ENCODE peak calls at places on chromosomes 6 and 20, in eight cellular contexts. Q is mesothelial cell of epicardium; S is pancreas; C is neural crest cell; Z is CD4-positive, alpha-beta T cell; I is tibial nerve; O is cardiac fibroblast; P is psoas muscle. R is an unnamed sample.
A peak's percentile ranks its signal among the peaks of the same experiment; 100 is the strongest.

GRCh38 chr20:58851221-58851968 is 693 bp upstream of the GNAS-AS1 start:
- DNase-seq in I (no peak), S (no peak), O (peak; percentile 24), P (no peak), C (no peak), Z (no peak), Q (no peak), R (no peak)

GRCh38 chr20:61561111-61561830 is 309.2 kb downstream of the CDH4 start:
- DNase-seq in C (no peak), I (no peak), O (no peak), S (no peak), Q (no peak), P (no peak), Z (no peak), R (no peak)

GRCh38 chr20:23435675-23436539 is 3.6 kb upstream of the CSTL1 start:
- DNase-seq in C (no peak), Q (no peak), I (peak; percentile 59), S (peak; percentile 67), O (no peak), P (no peak), Z (no peak), R (no peak)

GRCh38 chr6:142846883-142847287 is 98.1 kb downstream of the HIVEP2 start:
- DNase-seq in C (no peak), S (no peak), Z (no peak), Q (no peak), O (peak; percentile 96), P (peak; percentile 57), I (no peak), R (peak; percentile 33)

GRCh38 chr6:50711686-50712085 is 1.6 kb upstream of the TFAP2D start:
- DNase-seq in P (no peak), O (no peak), I (no peak), Z (no peak), Q (no peak), C (no peak), S (no peak), R (no peak)

GRCh38 chr6:144879436-144879835 is 594.3 kb downstream of the UTRN start:
- DNase-seq in S (no peak), P (no peak), Z (no peak), I (no peak), Q (no peak), C (no peak), O (no peak), R (no peak)

GRCh38 chr20:1267809-1268374 is 1.8 kb downstream of the SNPH start:
- DNase-seq in P (no peak), I (no peak), C (no peak), Z (no peak), S (no peak), Q (no peak), O (no peak), R (no peak)

GRCh38 chr6:169034523-169035167 is 219.0 kb downstream of the THBS2 start:
- DNase-seq in Z (no peak), Q (no peak), I (no peak), C (no peak), P (no peak), O (peak; percentile 16), S (no peak), R (no peak)

GRCh38 chr6:108156180-108156937 is 9.5 kb upstream of the NR2E1 start:
- DNase-seq in I (no peak), S (no peak), Q (no peak), O (no peak), P (no peak), C (no peak), Z (no peak), R (no peak)

GRCh38 chr6:166331503-166332133 is 10.7 kb downstream of the SFT2D1 start:
- DNase-seq in Z (no peak), S (no peak), O (no peak), I (no peak), Q (no peak), C (no peak), P (no peak), R (no peak)

GRCh38 chr6:157840261-157840660 is 17.2 kb downstream of the SNX9 start:
- DNase-seq in Q (no peak), P (no peak), C (no peak), S (no peak), O (no peak), Z (no peak), I (no peak), R (no peak)

GRCh38 chr6:130520235-130520634 is 154.4 kb downstream of the TMEM200A start:
- DNase-seq in Q (no peak), Z (no peak), I (no peak), C (no peak), P (no peak), S (no peak), O (no peak), R (no peak)

GRCh38 chr6:29967379-29968010 is 25.2 kb downstream of the HLA-A start:
- DNase-seq in O (no peak), P (no peak), S (peak; percentile 70), C (no peak), Q (no peak), Z (no peak), I (no peak), R (no peak)

GRCh38 chr6:34462561-34462971 is 3.3 kb upstream of the PACSIN1 start:
- DNase-seq in I (no peak), O (peak; percentile 20), P (no peak), C (peak; percentile 10), Z (no peak), Q (no peak), S (no peak), R (no peak)

GRCh38 chr6:79617521-79617941 is 13.6 kb upstream of the SH3BGRL2 start:
- DNase-seq in C (no peak), S (no peak), Z (no peak), Q (no peak), I (no peak), P (no peak), O (no peak), R (no peak)

DNA sequence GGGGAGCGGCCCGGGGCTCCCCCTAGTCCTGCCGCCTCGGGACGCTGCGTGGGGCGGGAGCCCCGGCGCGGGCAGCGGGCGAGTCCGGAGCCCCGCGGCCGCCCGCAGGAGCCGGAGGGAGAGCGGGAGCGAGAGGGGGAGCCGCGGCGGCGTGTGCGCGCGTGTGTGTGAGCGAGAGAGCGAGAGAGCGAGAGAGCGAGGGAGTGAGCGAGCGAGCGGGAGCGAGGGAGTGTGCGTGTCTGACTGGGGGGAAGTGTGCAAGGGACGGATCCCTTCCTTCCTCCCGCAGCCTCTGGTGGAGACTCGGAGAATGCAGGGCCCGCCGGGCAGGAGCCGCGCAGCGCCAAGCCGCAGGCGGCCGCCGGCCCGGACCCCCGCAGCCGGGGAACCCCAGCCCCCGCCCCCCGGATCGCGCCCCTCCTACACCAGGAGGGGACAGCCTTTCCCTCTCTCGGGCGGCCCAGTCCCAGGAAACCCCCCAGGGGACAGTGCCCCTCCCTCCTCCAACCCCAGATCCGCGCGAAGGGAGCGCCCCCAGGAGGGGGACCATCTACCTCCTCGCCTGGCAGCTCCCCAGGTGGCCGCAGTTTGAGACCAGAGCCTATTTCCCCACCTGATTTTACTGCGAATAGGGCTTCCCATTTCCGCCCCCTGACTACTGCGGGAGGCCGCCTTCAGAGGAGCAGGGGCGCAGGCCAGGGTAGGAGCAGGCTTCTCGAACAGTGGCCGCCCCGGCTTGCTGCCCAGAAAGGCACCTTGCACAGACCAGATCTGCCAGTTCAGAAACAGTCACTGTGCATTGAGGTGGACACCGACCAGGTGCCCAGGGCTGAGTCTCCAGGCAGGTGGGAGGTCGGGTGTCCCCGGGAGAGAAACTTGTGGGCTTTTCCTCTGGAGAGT is at the start of gene CDH22:
- DNase-seq in P (peak; percentile 55), I (no peak), S (peak; percentile 52), O (peak; percentile 30), Z (peak; percentile 15), C (peak; percentile 57), Q (peak; percentile 70), R (no peak)
- TF ChIP-seq CTCF in P (peak; percentile 39), I (peak; percentile 65), S (peak; percentile 34), O (peak; percentile 24), Z (no peak), C (peak; percentile 63), Q (peak; percentile 39), R (peak; percentile 26)

GRCh38 chr6:122770835-122771601 is 8.5 kb upstream of the FABP7 start:
- DNase-seq in S (peak; percentile 40), O (no peak), P (no peak), Q (no peak), Z (no peak), I (no peak), C (no peak), R (no peak)
- TF ChIP-seq CTCF in S (no peak), O (no peak), P (no peak), Q (no peak), Z (no peak), I (no peak), C (no peak), R (no peak)

GRCh38 chr20:19791887-19792286 is 33.8 kb downstream of the RIN2 start:
- DNase-seq in O (no peak), P (no peak), C (no peak), S (no peak), Q (no peak), I (no peak), Z (no peak), R (no peak)

GRCh38 chr20:19789446-19789845 is 31.4 kb downstream of the RIN2 start:
- DNase-seq in P (no peak), O (peak; percentile 13), Z (no peak), I (no peak), S (no peak), C (no peak), Q (no peak), R (no peak)

GRCh38 chr20:19786311-19786710 is 28.3 kb downstream of the RIN2 start:
- DNase-seq in Z (no peak), Q (no peak), P (peak; percentile 44), I (peak; percentile 26), O (peak; percentile 96), S (no peak), C (no peak), R (no peak)

GRCh38 chr20:19787366-19787765 is 29.3 kb downstream of the RIN2 start:
- DNase-seq in Q (no peak), O (no peak), Z (no peak), P (no peak), S (no peak), I (no peak), C (no peak), R (no peak)

GRCh38 chr20:19789009-19789408 is 31.0 kb downstream of the RIN2 start:
- DNase-seq in O (no peak), S (no peak), P (no peak), I (no peak), Z (no peak), C (no peak), Q (no peak), R (no peak)
- TF ChIP-seq CTCF in O (no peak), S (no peak), P (no peak), I (no peak), Z (no peak), C (no peak), Q (no peak), R (no peak)

DNA sequence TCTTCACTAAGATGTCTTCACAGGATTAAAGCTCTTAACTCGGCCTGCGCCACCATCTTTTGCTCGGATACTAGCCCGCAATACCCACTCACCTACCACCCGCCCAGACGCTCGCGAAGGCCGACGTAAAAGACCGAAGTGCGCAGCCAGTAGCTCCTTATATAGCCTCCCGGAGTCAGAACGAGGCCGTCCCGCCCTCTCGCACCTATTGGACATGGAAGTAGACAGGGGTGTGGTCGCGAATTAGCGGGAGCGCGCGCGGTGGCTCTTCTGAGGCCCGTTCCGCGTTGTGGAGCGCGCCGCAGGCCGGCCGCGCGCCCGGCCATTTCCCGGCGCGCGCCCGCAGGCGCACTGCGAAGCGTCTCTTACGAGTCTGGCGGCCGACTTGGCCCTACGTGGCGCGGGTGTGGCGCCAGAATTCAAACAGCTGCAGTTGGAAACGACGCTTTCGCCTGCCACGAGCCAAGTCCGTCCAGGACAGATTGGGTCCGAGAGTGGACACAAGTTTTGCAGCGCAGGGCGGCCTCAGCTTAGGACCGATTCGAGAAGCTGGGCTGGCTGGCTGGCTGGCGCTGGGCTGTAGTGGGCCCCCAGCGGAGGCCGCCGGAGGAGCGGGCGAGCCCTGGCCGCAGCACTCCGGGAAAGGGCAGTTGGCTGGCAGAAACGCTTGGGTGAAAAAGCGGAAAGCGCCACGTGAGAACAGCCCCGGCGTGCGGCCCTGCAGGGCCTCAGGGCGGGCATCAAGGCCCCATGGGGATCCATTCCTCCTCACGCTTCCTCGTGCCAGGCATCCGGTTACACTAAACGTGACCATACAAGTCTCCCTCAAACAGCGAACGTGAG is 36.1 kb upstream of the SYNCRIP start:
- DNase-seq in Q (peak; percentile 99), O (peak; percentile 99), Z (peak; percentile 97), P (peak; percentile 98), C (peak; percentile 99), I (peak; percentile 99), S (peak; percentile 99), R (peak; percentile 99)
- TF ChIP-seq CTCF in Q (no peak), O (no peak), Z (no peak), P (peak; percentile 5), C (peak; percentile 17), I (peak; percentile 27), S (no peak), R (no peak)